ENCODE peak calls at places on chromosomes 2 and 18, in ten cellular contexts. One of them, this sample, is unnamed.

GRCh38 chr2:24164416-24164973 is 10.4 kb upstream of the FAM228A start:
- DNase-seq in progenitor cell of endocrine pancreas: no peak
- DNase-seq in T follicular helper cell: peak
- DNase-seq in NCI-H1105: no peak
- DNase-seq in activated T-cell treated with anti-CD3 and anti-CD28 coated beads, Interleukin-2, amount 50 U/mL, for 72 hours: peak
- DNase-seq in activated CD8-positive, alpha-beta memory T cell treated with anti-CD3 and anti-CD28 coated beads, Interleukin-2, amount 10 ng/mL, durations not matched to agents 7 days and 5 days: peak
- DNase-seq in effector memory CD8-positive, alpha-beta T cell: no peak
- DNase-seq in NCI-H510A: no peak
- DNase-seq in stimulated activated CD8-positive, alpha-beta memory T cell treated with anti-CD3 and anti-CD28 coated beads, Interleukin-15, amount 100 ng/mL, for 1 hour: peak
- DNase-seq in HS-5: no peak
- DNase-seq in this sample: no peak

GRCh38 chr2:56128235-56128634 is 55.6 kb upstream of the CCDC85A start:
- DNase-seq in NCI-H510A: no peak
- DNase-seq in effector memory CD8-positive, alpha-beta T cell: no peak
- DNase-seq in HS-5: no peak
- DNase-seq in activated T-cell treated with anti-CD3 and anti-CD28 coated beads, Interleukin-2, amount 50 U/mL, for 72 hours: no peak
- DNase-seq in NCI-H1105: no peak
- DNase-seq in activated CD8-positive, alpha-beta memory T cell treated with anti-CD3 and anti-CD28 coated beads, Interleukin-2, amount 10 ng/mL, durations not matched to agents 7 days and 5 days: no peak
- DNase-seq in T follicular helper cell: no peak
- DNase-seq in stimulated activated CD8-positive, alpha-beta memory T cell treated with anti-CD3 and anti-CD28 coated beads, Interleukin-15, amount 100 ng/mL, for 1 hour: no peak
- DNase-seq in progenitor cell of endocrine pancreas: no peak
- DNase-seq in this sample: no peak

GRCh38 chr2:239780236-239780997 is 244.7 kb downstream of the NDUFA10 start:
- DNase-seq in activated CD8-positive, alpha-beta memory T cell treated with anti-CD3 and anti-CD28 coated beads, Interleukin-2, amount 10 ng/mL, durations not matched to agents 7 days and 5 days: peak
- DNase-seq in effector memory CD8-positive, alpha-beta T cell: no peak
- DNase-seq in T follicular helper cell: no peak
- DNase-seq in stimulated activated CD8-positive, alpha-beta memory T cell treated with anti-CD3 and anti-CD28 coated beads, Interleukin-15, amount 100 ng/mL, for 1 hour: no peak
- DNase-seq in activated T-cell treated with anti-CD3 and anti-CD28 coated beads, Interleukin-2, amount 50 U/mL, for 72 hours: no peak
- DNase-seq in NCI-H1105: no peak
- DNase-seq in progenitor cell of endocrine pancreas: no peak
- DNase-seq in NCI-H510A: no peak
- DNase-seq in HS-5: no peak
- DNase-seq in this sample: no peak

GRCh38 chr2:96248624-96249023 is 17.2 kb downstream of the TMEM127 start:
- DNase-seq in activated T-cell treated with anti-CD3 and anti-CD28 coated beads, Interleukin-2, amount 50 U/mL, for 72 hours: no peak
- DNase-seq in activated CD8-positive, alpha-beta memory T cell treated with anti-CD3 and anti-CD28 coated beads, Interleukin-2, amount 10 ng/mL, durations not matched to agents 7 days and 5 days: no peak
- DNase-seq in stimulated activated CD8-positive, alpha-beta memory T cell treated with anti-CD3 and anti-CD28 coated beads, Interleukin-15, amount 100 ng/mL, for 1 hour: no peak
- DNase-seq in NCI-H1105: no peak
- DNase-seq in effector memory CD8-positive, alpha-beta T cell: no peak
- DNase-seq in progenitor cell of endocrine pancreas: no peak
- DNase-seq in NCI-H510A: no peak
- DNase-seq in T follicular helper cell: no peak
- DNase-seq in HS-5: no peak
- DNase-seq in this sample: no peak

GRCh38 chr2:68828887-68829708 is 42.1 kb downstream of the BMP10 start:
- DNase-seq in stimulated activated CD8-positive, alpha-beta memory T cell treated with anti-CD3 and anti-CD28 coated beads, Interleukin-15, amount 100 ng/mL, for 1 hour: peak
- DNase-seq in effector memory CD8-positive, alpha-beta T cell: peak
- DNase-seq in T follicular helper cell: peak
- DNase-seq in activated T-cell treated with anti-CD3 and anti-CD28 coated beads, Interleukin-2, amount 50 U/mL, for 72 hours: peak
- DNase-seq in NCI-H510A: no peak
- DNase-seq in progenitor cell of endocrine pancreas: no peak
- DNase-seq in HS-5: peak
- DNase-seq in NCI-H1105: peak
- DNase-seq in activated CD8-positive, alpha-beta memory T cell treated with anti-CD3 and anti-CD28 coated beads, Interleukin-2, amount 10 ng/mL, durations not matched to agents 7 days and 5 days: peak
- DNase-seq in this sample: peak

GRCh38 chr2:192827735-192828134 is 633.0 kb upstream of the TMEFF2 start:
- DNase-seq in T follicular helper cell: no peak
- DNase-seq in activated CD8-positive, alpha-beta memory T cell treated with anti-CD3 and anti-CD28 coated beads, Interleukin-2, amount 10 ng/mL, durations not matched to agents 7 days and 5 days: no peak
- DNase-seq in progenitor cell of endocrine pancreas: no peak
- DNase-seq in NCI-H1105: no peak
- DNase-seq in HS-5: no peak
- DNase-seq in stimulated activated CD8-positive, alpha-beta memory T cell treated with anti-CD3 and anti-CD28 coated beads, Interleukin-15, amount 100 ng/mL, for 1 hour: no peak
- DNase-seq in effector memory CD8-positive, alpha-beta T cell: no peak
- DNase-seq in NCI-H510A: no peak
- DNase-seq in activated T-cell treated with anti-CD3 and anti-CD28 coated beads, Interleukin-2, amount 50 U/mL, for 72 hours: no peak
- DNase-seq in this sample: no peak

GRCh38 chr2:173997779-173998178 is 32.6 kb upstream of the SP3 start:
- DNase-seq in NCI-H1105: no peak
- DNase-seq in activated T-cell treated with anti-CD3 and anti-CD28 coated beads, Interleukin-2, amount 50 U/mL, for 72 hours: no peak
- DNase-seq in stimulated activated CD8-positive, alpha-beta memory T cell treated with anti-CD3 and anti-CD28 coated beads, Interleukin-15, amount 100 ng/mL, for 1 hour: no peak
- DNase-seq in T follicular helper cell: no peak
- DNase-seq in HS-5: no peak
- DNase-seq in progenitor cell of endocrine pancreas: no peak
- DNase-seq in NCI-H510A: no peak
- DNase-seq in effector memory CD8-positive, alpha-beta T cell: no peak
- DNase-seq in activated CD8-positive, alpha-beta memory T cell treated with anti-CD3 and anti-CD28 coated beads, Interleukin-2, amount 10 ng/mL, durations not matched to agents 7 days and 5 days: no peak
- DNase-seq in this sample: no peak

GRCh38 chr18:39058386-39059000 is 1492.9 kb upstream of the CELF4 start:
- DNase-seq in effector memory CD8-positive, alpha-beta T cell: no peak
- DNase-seq in stimulated activated CD8-positive, alpha-beta memory T cell treated with anti-CD3 and anti-CD28 coated beads, Interleukin-15, amount 100 ng/mL, for 1 hour: no peak
- DNase-seq in activated T-cell treated with anti-CD3 and anti-CD28 coated beads, Interleukin-2, amount 50 U/mL, for 72 hours: no peak
- DNase-seq in T follicular helper cell: no peak
- DNase-seq in HS-5: no peak
- DNase-seq in progenitor cell of endocrine pancreas: no peak
- DNase-seq in activated CD8-positive, alpha-beta memory T cell treated with anti-CD3 and anti-CD28 coated beads, Interleukin-2, amount 10 ng/mL, durations not matched to agents 7 days and 5 days: no peak
- DNase-seq in NCI-H1105: no peak
- DNase-seq in NCI-H510A: no peak
- DNase-seq in this sample: no peak

GRCh38 chr2:113284481-113284880 is 5.8 kb upstream of the PAX8 start:
- DNase-seq in T follicular helper cell: no peak
- DNase-seq in effector memory CD8-positive, alpha-beta T cell: no peak
- DNase-seq in stimulated activated CD8-positive, alpha-beta memory T cell treated with anti-CD3 and anti-CD28 coated beads, Interleukin-15, amount 100 ng/mL, for 1 hour: no peak
- DNase-seq in progenitor cell of endocrine pancreas: no peak
- DNase-seq in HS-5: no peak
- DNase-seq in NCI-H1105: no peak
- DNase-seq in activated T-cell treated with anti-CD3 and anti-CD28 coated beads, Interleukin-2, amount 50 U/mL, for 72 hours: no peak
- DNase-seq in activated CD8-positive, alpha-beta memory T cell treated with anti-CD3 and anti-CD28 coated beads, Interleukin-2, amount 10 ng/mL, durations not matched to agents 7 days and 5 days: no peak
- DNase-seq in NCI-H510A: no peak
- DNase-seq in this sample: no peak

GRCh38 chr2:115094441-115094840 is 652.0 kb downstream of the DPP10 start:
- DNase-seq in activated CD8-positive, alpha-beta memory T cell treated with anti-CD3 and anti-CD28 coated beads, Interleukin-2, amount 10 ng/mL, durations not matched to agents 7 days and 5 days: no peak
- DNase-seq in progenitor cell of endocrine pancreas: no peak
- DNase-seq in stimulated activated CD8-positive, alpha-beta memory T cell treated with anti-CD3 and anti-CD28 coated beads, Interleukin-15, amount 100 ng/mL, for 1 hour: no peak
- DNase-seq in activated T-cell treated with anti-CD3 and anti-CD28 coated beads, Interleukin-2, amount 50 U/mL, for 72 hours: no peak
- DNase-seq in HS-5: no peak
- DNase-seq in T follicular helper cell: no peak
- DNase-seq in NCI-H1105: no peak
- DNase-seq in effector memory CD8-positive, alpha-beta T cell: no peak
- DNase-seq in NCI-H510A: no peak
- DNase-seq in this sample: no peak